ENCODE peak calls at places on chromosomes 16 and 17, in five cellular contexts. One of them, this sample, is unnamed.

GRCh38 chr16:85523602-85524364 is 89.3 kb upstream of the GSE1 start:
- DNase-seq in astrocyte: peak
- DNase-seq in endothelial cell of umbilical vein: no peak
- DNase-seq in fibroblast of lung: peak
- DNase-seq in keratinocyte: no peak
- DNase-seq in this sample: peak

GRCh38 chr16:89123001-89123830 is 29.6 kb downstream of the ACSF3 start:
- DNase-seq in astrocyte: no peak
- DNase-seq in fibroblast of lung: no peak
- DNase-seq in keratinocyte: no peak
- DNase-seq in endothelial cell of umbilical vein: no peak
- DNase-seq in this sample: no peak

GRCh38 chr16:50771366-50771765 is 29.5 kb downstream of the CYLD start:
- DNase-seq in keratinocyte: no peak
- DNase-seq in astrocyte: peak
- DNase-seq in endothelial cell of umbilical vein: no peak
- DNase-seq in fibroblast of lung: peak
- DNase-seq in this sample: no peak

GRCh38 chr16:66266436-66267286 is 99.8 kb upstream of the CDH5 start:
- DNase-seq in astrocyte: peak
- DNase-seq in fibroblast of lung: peak
- DNase-seq in endothelial cell of umbilical vein: no peak
- DNase-seq in keratinocyte: no peak
- DNase-seq in this sample: no peak

GRCh38 chr17:46889992-46890564 is 32.9 kb upstream of the GOSR2 start:
- DNase-seq in endothelial cell of umbilical vein: no peak
- DNase-seq in keratinocyte: no peak
- DNase-seq in astrocyte: no peak
- DNase-seq in fibroblast of lung: no peak
- DNase-seq in this sample: no peak

GRCh38 chr17:82497483-82498405 is 21.8 kb upstream of the FOXK2 start:
- DNase-seq in endothelial cell of umbilical vein: peak
- DNase-seq in astrocyte: peak
- DNase-seq in fibroblast of lung: peak
- DNase-seq in keratinocyte: no peak
- DNase-seq in this sample: peak

GRCh38 chr16:56795011-56795410 is 65.1 kb downstream of the NUP93 start:
- DNase-seq in fibroblast of lung: peak
- DNase-seq in endothelial cell of umbilical vein: peak
- DNase-seq in keratinocyte: no peak
- DNase-seq in astrocyte: peak
- DNase-seq in this sample: no peak

GRCh38 chr16:57759541-57760356 is 24.2 kb downstream of the KATNB1 start:
- DNase-seq in astrocyte: no peak
- DNase-seq in fibroblast of lung: no peak
- DNase-seq in keratinocyte: no peak
- DNase-seq in endothelial cell of umbilical vein: no peak
- DNase-seq in this sample: peak

GRCh38 chr17:28983286-28984240 is 22.3 kb downstream of the SEZ6 start:
- DNase-seq in endothelial cell of umbilical vein: no peak
- DNase-seq in fibroblast of lung: peak
- DNase-seq in astrocyte: no peak
- DNase-seq in keratinocyte: no peak
- DNase-seq in this sample: no peak

GRCh38 chr17:49110504-49110903 is 22.1 kb upstream of the B4GALNT2 start:
- DNase-seq in keratinocyte: peak
- DNase-seq in endothelial cell of umbilical vein: no peak
- DNase-seq in astrocyte: no peak
- DNase-seq in fibroblast of lung: no peak
- DNase-seq in this sample: no peak

GRCh38 chr16:81701296-81701970 is 77.7 kb upstream of the PLCG2 start:
- DNase-seq in keratinocyte: no peak
- DNase-seq in astrocyte: no peak
- DNase-seq in endothelial cell of umbilical vein: no peak
- DNase-seq in fibroblast of lung: no peak
- DNase-seq in this sample: no peak

GRCh38 chr17:2195729-2196128 is 107.9 kb downstream of the SMG6 start:
- DNase-seq in astrocyte: peak
- DNase-seq in fibroblast of lung: peak
- DNase-seq in endothelial cell of umbilical vein: no peak
- DNase-seq in keratinocyte: no peak
- DNase-seq in this sample: no peak

GRCh38 chr17:51144266-51145022 is 8.9 kb upstream of the NME1 start:
- DNase-seq in fibroblast of lung: no peak
- DNase-seq in keratinocyte: no peak
- DNase-seq in endothelial cell of umbilical vein: no peak
- DNase-seq in astrocyte: no peak
- DNase-seq in this sample: no peak

GRCh38 chr16:69003500-69003899 is 102.0 kb upstream of the HAS3 start:
- DNase-seq in fibroblast of lung: no peak
- DNase-seq in keratinocyte: no peak
- DNase-seq in astrocyte: no peak
- DNase-seq in endothelial cell of umbilical vein: no peak
- DNase-seq in this sample: no peak
- H3K4me3 ChIP-seq in fibroblast of lung: no peak
- H3K4me3 ChIP-seq in keratinocyte: no peak
- H3K4me3 ChIP-seq in astrocyte: no peak
- H3K4me3 ChIP-seq in endothelial cell of umbilical vein: no peak
- H3K4me3 ChIP-seq in this sample: no peak

GRCh38 chr17:17356931-17357270 is 53.7 kb downstream of the NT5M start:
- DNase-seq in keratinocyte: no peak
- DNase-seq in astrocyte: no peak
- DNase-seq in fibroblast of lung: no peak
- DNase-seq in endothelial cell of umbilical vein: no peak
- DNase-seq in this sample: no peak
- TF ChIP-seq EZH2 in keratinocyte: no peak
- TF ChIP-seq EZH2 in astrocyte: no peak
- TF ChIP-seq EZH2 in fibroblast of lung: no peak
- TF ChIP-seq EZH2 in endothelial cell of umbilical vein: no peak
- TF ChIP-seq EZH2 in this sample: no peak

GRCh38 chr16:11550651-11551498 is 35.8 kb downstream of the LITAF start:
- DNase-seq in astrocyte: no peak
- DNase-seq in keratinocyte: no peak
- DNase-seq in endothelial cell of umbilical vein: no peak
- DNase-seq in fibroblast of lung: no peak
- DNase-seq in this sample: no peak
- H3K27ac ChIP-seq in astrocyte: no peak
- H3K27ac ChIP-seq in keratinocyte: no peak
- H3K27ac ChIP-seq in endothelial cell of umbilical vein: no peak
- H3K27ac ChIP-seq in fibroblast of lung: no peak
- H3K27ac ChIP-seq in this sample: peak

DNA sequence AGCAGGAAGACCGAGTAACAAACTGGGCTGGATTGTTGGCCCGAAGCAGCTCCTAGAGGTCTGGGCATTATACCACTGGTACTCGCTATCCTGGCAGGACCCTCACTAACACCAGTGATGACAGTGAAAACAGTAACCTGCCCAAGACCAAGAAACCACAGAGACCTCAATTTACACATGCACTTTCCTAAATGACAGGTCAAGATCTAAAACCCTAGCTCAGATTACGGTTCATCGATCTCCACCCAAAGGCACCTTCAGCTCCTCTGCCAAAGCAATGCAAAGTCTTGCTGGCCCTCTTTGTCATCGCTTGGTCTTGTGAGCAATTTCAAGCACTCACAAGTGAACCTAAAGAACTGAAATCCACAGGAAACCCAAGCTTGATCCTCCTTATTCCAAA is 1.5 kb downstream of the PIP4K2B start:
- DNase-seq in astrocyte: no peak
- DNase-seq in endothelial cell of umbilical vein: no peak
- DNase-seq in keratinocyte: no peak
- DNase-seq in fibroblast of lung: no peak
- DNase-seq in this sample: no peak
- H3K4me3 ChIP-seq in astrocyte: peak
- H3K4me3 ChIP-seq in endothelial cell of umbilical vein: no peak
- H3K4me3 ChIP-seq in keratinocyte: peak
- H3K4me3 ChIP-seq in fibroblast of lung: peak
- H3K4me3 ChIP-seq in this sample: peak

GRCh38 chr17:74852237-74853047 is 7.2 kb downstream of the GRIN2C start:
- DNase-seq in fibroblast of lung: peak
- DNase-seq in keratinocyte: peak
- DNase-seq in endothelial cell of umbilical vein: no peak
- DNase-seq in astrocyte: no peak
- DNase-seq in this sample: no peak
- TF ChIP-seq EZH2 in fibroblast of lung: no peak
- TF ChIP-seq EZH2 in keratinocyte: peak
- TF ChIP-seq EZH2 in endothelial cell of umbilical vein: peak
- TF ChIP-seq EZH2 in astrocyte: peak
- TF ChIP-seq EZH2 in this sample: no peak

GRCh38 chr17:43822566-43823190 is 10.3 kb downstream of the MPP3 start:
- DNase-seq in fibroblast of lung: no peak
- DNase-seq in endothelial cell of umbilical vein: no peak
- DNase-seq in astrocyte: no peak
- DNase-seq in keratinocyte: no peak
- DNase-seq in this sample: no peak
- H3K27ac ChIP-seq in fibroblast of lung: no peak
- H3K27ac ChIP-seq in endothelial cell of umbilical vein: no peak
- H3K27ac ChIP-seq in astrocyte: no peak
- H3K27ac ChIP-seq in keratinocyte: no peak
- H3K27ac ChIP-seq in this sample: no peak